ENCODE peak calls at places on chromosomes 1 and 21, in nine cellular contexts. M is cardiac fibroblast, D is heart right ventricle, J is psoas muscle, W is ovary, S is cardiac muscle cell, N is GM12865, L is brain microvascular endothelial cell, Y is fibroblast of villous mesenchyme. K is an unnamed sample.
A peak's percentile ranks its signal among the peaks of the same experiment; 100 is the strongest.

GRCh38 chr1:100794719-100795645 is 75.4 kb downstream of the VCAM1 start:
- DNase-seq in M (peak; percentile 58), D (no peak), J (no peak), W (no peak), S (peak; percentile 78), N (no peak), L (peak; percentile 83), Y (peak; percentile 94), K (no peak)

GRCh38 chr1:44501022-44501910 is 96.2 kb downstream of the RNF220 start:
- DNase-seq in M (no peak), D (peak; percentile 11), J (no peak), W (no peak), S (no peak), N (no peak), L (no peak), Y (no peak), K (no peak)

GRCh38 chr1:36387141-36387949 is 1.6 kb upstream of the STK40 start:
- DNase-seq in M (peak; percentile 90), D (no peak), J (no peak), W (no peak), S (peak; percentile 94), N (peak; percentile 60), L (peak; percentile 71), Y (peak; percentile 91), K (no peak)

GRCh38 chr1:233112184-233113008 is 162.0 kb downstream of the NTPCR start:
- DNase-seq in M (peak; percentile 33), D (no peak), J (no peak), W (no peak), S (peak; percentile 44), N (no peak), L (no peak), Y (peak; percentile 25), K (no peak)

GRCh38 chr1:19715334-19716203 is 50.9 kb downstream of the HTR6 start:
- DNase-seq in M (peak; percentile 97), D (peak; percentile 76), J (peak; percentile 91), W (peak; percentile 84), S (peak; percentile 97), N (peak; percentile 94), L (peak; percentile 92), Y (peak; percentile 94), K (peak; percentile 82)

GRCh38 chr1:244757091-244757939 is 78.1 kb upstream of the COX20 start:
- DNase-seq in M (peak; percentile 58), D (no peak), J (no peak), W (no peak), S (peak; percentile 55), N (no peak), L (no peak), Y (peak; percentile 45), K (no peak)

GRCh38 chr1:78415165-78415564 is 75.6 kb upstream of the PTGFR start:
- DNase-seq in M (no peak), D (no peak), J (no peak), W (no peak), S (no peak), N (no peak), L (no peak), Y (no peak), K (no peak)

GRCh38 chr1:245380790-245381535 is 226.2 kb downstream of the KIF26B start:
- DNase-seq in M (no peak), D (no peak), J (no peak), W (no peak), S (no peak), N (no peak), L (no peak), Y (no peak), K (no peak)

GRCh38 chr1:107546571-107546970 is 405.7 kb downstream of the NTNG1 start:
- DNase-seq in M (no peak), D (no peak), J (no peak), W (no peak), S (no peak), N (no peak), L (no peak), Y (no peak), K (no peak)

GRCh38 chr1:22855668-22856606 is 116.7 kb downstream of the LACTBL1 start:
- DNase-seq in M (no peak), D (no peak), J (peak; percentile 38), W (no peak), S (no peak), N (no peak), L (no peak), Y (no peak), K (no peak)

GRCh38 chr1:210250998-210251679 is 18.5 kb downstream of the SERTAD4 start:
- DNase-seq in M (peak; percentile 32), D (peak; percentile 35), J (no peak), W (peak; percentile 58), S (peak; percentile 41), N (peak; percentile 29), L (no peak), Y (peak; percentile 55), K (peak; percentile 40)

GRCh38 chr1:22457836-22458235 is 6.2 kb downstream of the ZBTB40 start:
- DNase-seq in M (no peak), D (no peak), J (no peak), W (no peak), S (no peak), N (no peak), L (no peak), Y (no peak), K (no peak)

GRCh38 chr1:182604128-182604834 is at the start of gene RGS16:
- DNase-seq in M (peak; percentile 73), D (peak; percentile 95), J (peak; percentile 96), W (peak; percentile 93), S (peak; percentile 90), N (peak; percentile 98), L (peak; percentile 69), Y (peak; percentile 82), K (peak; percentile 97)

GRCh38 chr1:182601416-182601786 is 2.8 kb downstream of the RGS16 start:
- DNase-seq in M (peak; percentile 86), D (peak; percentile 78), J (peak; percentile 75), W (peak; percentile 62), S (peak; percentile 89), N (peak; percentile 93), L (peak; percentile 48), Y (peak; percentile 83), K (peak; percentile 45)

GRCh38 chr1:182601926-182602325 is 2.3 kb downstream of the RGS16 start:
- DNase-seq in M (no peak), D (no peak), J (no peak), W (no peak), S (no peak), N (no peak), L (no peak), Y (no peak), K (no peak)

GRCh38 chr1:182603646-182604127 is 502 bp downstream of the RGS16 start:
- DNase-seq in M (no peak), D (no peak), J (no peak), W (no peak), S (no peak), N (peak; percentile 48), L (no peak), Y (no peak), K (no peak)

GRCh38 chr1:182602945-182603645 is 1.1 kb downstream of the RGS16 start:
- DNase-seq in M (no peak), D (no peak), J (no peak), W (no peak), S (no peak), N (no peak), L (no peak), Y (no peak), K (no peak)
- H3K4me3 ChIP-seq in M (no peak overlapping the region), D (peak overlapping the region; percentile 1), J (peak overlapping the region; percentile 69), W (no peak overlapping the region), S (no peak overlapping the region), N (peak overlapping the region; percentile 81), L (no peak overlapping the region), Y (peak overlapping the region; percentile 40), K (peak overlapping the region; percentile 73)

GRCh38 chr1:27597511-27598216 is 6.3 kb downstream of the AHDC1 start:
- DNase-seq in M (no peak), D (no peak), J (no peak), W (no peak), S (peak; percentile 46), N (no peak), L (no peak), Y (no peak), K (no peak)

GRCh38 chr1:27600500-27601175 is 3.3 kb downstream of the AHDC1 start:
- DNase-seq in M (no peak), D (no peak), J (no peak), W (no peak), S (no peak), N (no peak), L (no peak), Y (no peak), K (no peak)

GRCh38 chr1:27598288-27598687 is 5.7 kb downstream of the AHDC1 start:
- DNase-seq in M (peak; percentile 38), D (peak; percentile 84), J (peak; percentile 78), W (peak; percentile 79), S (peak; percentile 71), N (no peak), L (no peak), Y (no peak), K (peak; percentile 71)

GRCh38 chr1:27599605-27600499 is 4.1 kb downstream of the AHDC1 start:
- DNase-seq in M (no peak), D (no peak), J (no peak), W (no peak), S (no peak), N (no peak), L (no peak), Y (no peak), K (no peak)

GRCh38 chr1:27598902-27599528 is 4.9 kb downstream of the AHDC1 start:
- DNase-seq in M (peak; percentile 76), D (peak; percentile 86), J (peak; percentile 82), W (peak; percentile 82), S (peak; percentile 85), N (no peak), L (peak; percentile 67), Y (peak; percentile 64), K (no peak)
- H3K4me3 ChIP-seq in M (peak overlapping the region; percentile 6), D (no peak overlapping the region), J (peak overlapping the region; percentile 99), W (peak overlapping the region; percentile 9), S (no peak overlapping the region), N (no peak overlapping the region), L (peak overlapping the region; percentile 15), Y (no peak overlapping the region), K (peak overlapping the region; percentile 99)

DNA sequence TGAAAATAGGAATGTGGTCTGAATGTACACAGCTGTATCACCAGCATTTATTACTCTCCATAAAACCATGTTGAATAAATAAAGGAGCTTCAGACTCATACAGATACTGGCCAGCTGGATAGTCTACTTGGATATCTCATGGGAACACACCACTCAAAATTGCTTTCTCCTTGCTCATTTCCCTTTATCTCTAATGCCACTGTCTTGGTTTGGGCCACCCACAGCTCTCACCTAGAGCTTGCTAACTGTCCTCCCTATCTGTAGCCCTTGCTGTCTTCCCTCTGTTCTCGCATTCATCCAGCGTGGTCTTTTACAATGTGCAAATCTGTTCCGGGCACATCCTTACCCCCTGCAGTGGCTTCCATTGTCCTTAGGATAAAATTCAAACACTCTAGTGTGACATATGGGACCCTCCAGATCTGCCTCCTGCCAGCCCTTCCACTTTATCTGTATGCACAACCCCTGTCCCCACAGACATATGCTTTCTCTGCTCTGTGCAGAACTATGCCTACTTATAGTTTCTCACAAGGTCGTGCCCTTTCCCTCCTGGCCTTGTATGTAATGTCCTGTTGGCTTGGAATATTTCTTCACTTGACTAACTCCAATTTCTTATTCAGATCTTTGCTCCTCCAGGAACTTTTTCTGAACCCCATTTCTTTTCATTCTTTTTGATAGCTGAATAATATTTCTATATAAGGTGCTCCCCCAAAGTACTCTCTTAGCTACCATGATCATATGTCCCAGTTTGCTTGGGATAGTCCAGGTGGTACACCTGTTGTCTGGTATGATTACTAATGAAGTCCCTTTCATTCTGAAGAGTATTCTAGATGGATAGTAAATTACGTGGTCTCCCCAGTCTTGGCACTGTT is 2.9 kb downstream of the FLVCR1 start:
- DNase-seq in M (peak; percentile 35), D (no peak), J (no peak), W (no peak), S (peak; percentile 6), N (no peak), L (peak; percentile 22), Y (peak; percentile 80), K (no peak)
- H3K4me3 ChIP-seq in M (no peak overlapping the region), D (no peak overlapping the region), J (no peak overlapping the region), W (no peak overlapping the region), S (peak overlapping the region; percentile 2), N (peak overlapping the region; percentile 73), L (peak overlapping the region; percentile 13), Y (peak overlapping the region; percentile 78), K (no peak overlapping the region)

GRCh38 chr21:34669149-34669879 is 520 bp downstream of the CLIC6 start:
- DNase-seq in M (no peak), D (no peak), J (no peak), W (peak; percentile 51), S (no peak), N (peak; percentile 81), L (no peak), Y (no peak), K (no peak)
- H3K4me3 ChIP-seq in M (no peak overlapping the region), D (peak overlapping the region; percentile 32), J (peak overlapping the region; percentile 62), W (peak overlapping the region; percentile 41), S (peak overlapping the region; percentile 15), N (peak overlapping the region; percentile 82), L (peak overlapping the region; percentile 26), Y (peak overlapping the region; percentile 18), K (peak overlapping the region; percentile 70)